ENCODE peak calls at places on chromosomes 5 and 9, in four cellular contexts. One of them, this sample, is unnamed. For H3K36me3, the result is how much of the 10 kb centered on the place peaks cover.

GRCh38 chr5:10387690-10388089 is 34.2 kb downstream of the MARCHF6 start:
- DNase-seq in neural progenitor cell: no peak
- DNase-seq in GM23338: no peak
- DNase-seq in HCT116: no peak
- DNase-seq in this sample: no peak

GRCh38 chr5:135364416-135365262 is 34.4 kb downstream of the MACROH2A1 start:
- DNase-seq in neural progenitor cell: no peak
- DNase-seq in GM23338: no peak
- DNase-seq in HCT116: no peak
- DNase-seq in this sample: no peak

GRCh38 chr5:36662291-36662851 is 56.0 kb downstream of the SLC1A3 start:
- DNase-seq in GM23338: no peak
- DNase-seq in neural progenitor cell: peak
- DNase-seq in HCT116: no peak
- DNase-seq in this sample: no peak

GRCh38 chr5:95530441-95530840 is 24.3 kb downstream of the SKIC3 start:
- DNase-seq in HCT116: no peak
- DNase-seq in neural progenitor cell: no peak
- DNase-seq in GM23338: peak
- DNase-seq in this sample: peak

GRCh38 chr9:77712533-77713130 is 64.5 kb upstream of the GNA14 start:
- DNase-seq in neural progenitor cell: no peak
- DNase-seq in GM23338: no peak
- DNase-seq in HCT116: no peak
- DNase-seq in this sample: peak

GRCh38 chr5:82544004-82544403 is 265.9 kb upstream of the RPS23 start:
- DNase-seq in neural progenitor cell: no peak
- DNase-seq in GM23338: peak
- DNase-seq in HCT116: no peak
- DNase-seq in this sample: no peak

GRCh38 chr5:447501-447900 is 4.5 kb downstream of the EXOC3 start:
- DNase-seq in GM23338: no peak
- DNase-seq in HCT116: no peak
- DNase-seq in neural progenitor cell: no peak
- DNase-seq in this sample: no peak

GRCh38 chr9:133203506-133204075 is 5.5 kb downstream of the OBP2B start:
- DNase-seq in HCT116: no peak
- DNase-seq in neural progenitor cell: no peak
- DNase-seq in GM23338: no peak
- DNase-seq in this sample: no peak

GRCh38 chr9:6877671-6878161 is 119.9 kb downstream of the KDM4C start:
- DNase-seq in neural progenitor cell: no peak
- DNase-seq in GM23338: no peak
- DNase-seq in HCT116: no peak
- DNase-seq in this sample: no peak

GRCh38 chr9:131875828-131876485 is 136.1 kb upstream of the RAPGEF1 start:
- DNase-seq in HCT116: no peak
- DNase-seq in GM23338: no peak
- DNase-seq in neural progenitor cell: no peak
- DNase-seq in this sample: no peak

GRCh38 chr5:28305891-28306290 is 1267.5 kb upstream of the CDH9 start:
- DNase-seq in HCT116: no peak
- DNase-seq in neural progenitor cell: no peak
- DNase-seq in GM23338: no peak
- DNase-seq in this sample: no peak

GRCh38 chr9:3528466-3528865 is 2.7 kb upstream of the RFX3 start:
- DNase-seq in neural progenitor cell: no peak
- DNase-seq in GM23338: no peak
- DNase-seq in HCT116: no peak
- DNase-seq in this sample: no peak

GRCh38 chr5:140481758-140482157 is 65.7 kb upstream of the EIF4EBP3 start:
- DNase-seq in HCT116: no peak
- DNase-seq in GM23338: no peak
- DNase-seq in neural progenitor cell: no peak
- DNase-seq in this sample: no peak

GRCh38 chr9:69089082-69089481 is 53.5 kb downstream of the FXN start:
- DNase-seq in GM23338: no peak
- DNase-seq in HCT116: no peak
- DNase-seq in neural progenitor cell: no peak
- DNase-seq in this sample: no peak

GRCh38 chr9:22170162-22170932 is 161.2 kb upstream of the CDKN2B start:
- DNase-seq in GM23338: no peak
- DNase-seq in neural progenitor cell: no peak
- DNase-seq in HCT116: no peak
- DNase-seq in this sample: no peak

DNA sequence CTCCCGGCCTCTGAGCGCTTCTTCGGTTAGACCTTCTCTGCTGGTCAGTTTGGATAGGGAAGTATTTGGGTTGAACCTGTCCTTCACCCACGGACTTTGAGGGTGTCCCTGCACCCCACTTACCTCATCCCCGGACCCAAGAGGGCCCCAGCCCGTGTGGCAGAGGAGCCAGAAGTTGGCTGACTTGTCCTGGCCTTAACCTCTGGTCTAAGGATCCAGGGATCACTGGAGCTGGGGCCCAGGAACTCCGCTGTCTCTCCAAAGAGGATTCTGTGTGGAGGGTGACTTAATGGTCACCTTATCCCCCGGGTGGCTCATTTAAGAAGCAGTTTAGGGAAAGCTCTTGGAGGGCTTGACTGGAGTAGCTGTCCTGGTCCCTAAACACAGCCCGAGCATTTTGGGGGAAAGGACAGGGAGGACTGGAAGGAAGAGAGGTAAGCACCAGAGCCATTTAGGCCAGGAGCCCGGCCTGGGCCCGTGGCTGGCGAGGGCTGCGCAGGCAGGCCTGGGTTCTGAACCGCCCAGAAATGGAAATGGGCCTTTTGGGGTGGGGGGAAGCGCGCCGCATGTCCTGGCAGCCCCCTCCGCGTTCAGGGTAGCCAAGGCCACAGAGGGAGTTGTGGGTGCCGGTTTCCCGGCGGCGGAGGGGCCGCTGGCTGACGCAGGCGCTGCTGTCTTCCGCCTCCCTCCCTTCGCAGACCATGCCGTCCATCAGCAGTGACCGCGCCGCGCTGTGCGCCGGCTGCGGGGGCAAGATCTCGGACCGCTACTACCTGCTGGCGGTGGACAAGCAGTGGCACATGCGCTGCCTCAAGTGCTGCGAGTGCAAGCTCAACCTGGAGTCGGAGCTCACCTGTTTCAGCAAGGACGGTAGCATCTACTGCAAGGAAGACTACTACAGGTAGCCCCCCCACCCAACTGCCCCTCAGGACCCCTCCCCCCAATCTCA is 2.0 kb downstream of the LHX2 start:
- DNase-seq in neural progenitor cell: peak
- DNase-seq in HCT116: no peak
- DNase-seq in GM23338: peak
- DNase-seq in this sample: no peak
- TF ChIP-seq EZH2 in neural progenitor cell: no peak
- TF ChIP-seq EZH2 in HCT116: no peak
- TF ChIP-seq EZH2 in GM23338: peak
- TF ChIP-seq EZH2 in this sample: peak

DNA sequence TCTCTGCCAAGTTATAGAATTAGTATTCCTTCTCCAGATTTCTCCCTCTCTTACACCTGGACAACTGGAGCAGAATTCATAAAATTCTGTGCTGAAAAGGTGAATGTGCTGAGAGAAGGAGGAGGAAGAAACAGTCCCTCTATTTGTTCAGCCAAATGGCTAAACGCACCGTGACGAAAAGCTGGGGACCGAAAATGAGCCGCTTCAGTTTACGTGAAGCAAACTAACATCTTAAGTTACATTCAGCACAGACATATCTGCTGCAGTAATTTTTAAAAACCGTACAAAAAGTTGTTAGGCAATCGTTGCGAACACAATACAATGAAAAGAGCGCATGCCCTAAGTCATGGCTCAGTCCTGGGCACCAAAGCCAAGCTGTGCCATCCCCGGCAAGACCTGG is 46.5 kb downstream of the FAM240B start:
- DNase-seq in neural progenitor cell: no peak
- DNase-seq in GM23338: no peak
- DNase-seq in HCT116: no peak
- DNase-seq in this sample: no peak
- TF ChIP-seq EZH2phosphoT487 in neural progenitor cell: no peak
- TF ChIP-seq EZH2phosphoT487 in GM23338: no peak
- TF ChIP-seq EZH2phosphoT487 in HCT116: no peak
- TF ChIP-seq EZH2phosphoT487 in this sample: no peak

GRCh38 chr5:176529824-176530195 is 7.4 kb downstream of the RNF44 start:
- DNase-seq in neural progenitor cell: no peak
- DNase-seq in GM23338: no peak
- DNase-seq in HCT116: no peak
- DNase-seq in this sample: no peak
- H3K36me3 ChIP-seq in neural progenitor cell: under half
- H3K36me3 ChIP-seq in GM23338: under half
- H3K36me3 ChIP-seq in HCT116: under half
- H3K36me3 ChIP-seq in this sample: under half

GRCh38 chr5:156892223-156892622 is 42.1 kb downstream of the PPP1R2B start:
- DNase-seq in HCT116: no peak
- DNase-seq in GM23338: peak
- DNase-seq in neural progenitor cell: no peak
- DNase-seq in this sample: no peak
- TF ChIP-seq EZH2 in HCT116: no peak
- TF ChIP-seq EZH2 in GM23338: no peak
- TF ChIP-seq EZH2 in neural progenitor cell: no peak
- TF ChIP-seq EZH2 in this sample: no peak

GRCh38 chr5:147234098-147234824 is 565 bp upstream of the STK32A start:
- DNase-seq in HCT116: no peak
- DNase-seq in neural progenitor cell: peak
- DNase-seq in GM23338: peak
- DNase-seq in this sample: peak
- TF ChIP-seq EZH2phosphoT487 in HCT116: no peak
- TF ChIP-seq EZH2phosphoT487 in neural progenitor cell: no peak
- TF ChIP-seq EZH2phosphoT487 in GM23338: no peak
- TF ChIP-seq EZH2phosphoT487 in this sample: no peak

GRCh38 chr9:135820661-135821060 is 86.7 kb downstream of the CAMSAP1 start:
- DNase-seq in HCT116: no peak
- DNase-seq in GM23338: no peak
- DNase-seq in neural progenitor cell: no peak
- DNase-seq in this sample: no peak
- H3K36me3 ChIP-seq in HCT116: half or more
- H3K36me3 ChIP-seq in GM23338: under half
- H3K36me3 ChIP-seq in neural progenitor cell: under half
- H3K36me3 ChIP-seq in this sample: under half

GRCh38 chr9:38373679-38374078 is 18.8 kb upstream of the ALDH1B1 start:
- DNase-seq in GM23338: no peak
- DNase-seq in HCT116: no peak
- DNase-seq in neural progenitor cell: no peak
- DNase-seq in this sample: no peak

GRCh38 chr9:38371495-38371894 is 21.0 kb upstream of the ALDH1B1 start:
- DNase-seq in neural progenitor cell: peak
- DNase-seq in HCT116: peak
- DNase-seq in GM23338: no peak
- DNase-seq in this sample: peak

GRCh38 chr9:38375572-38375963 is 16.9 kb upstream of the ALDH1B1 start:
- DNase-seq in neural progenitor cell: no peak
- DNase-seq in HCT116: no peak
- DNase-seq in GM23338: no peak
- DNase-seq in this sample: no peak

GRCh38 chr9:38374847-38375571 is 17.5 kb upstream of the ALDH1B1 start:
- DNase-seq in neural progenitor cell: no peak
- DNase-seq in GM23338: no peak
- DNase-seq in HCT116: no peak
- DNase-seq in this sample: no peak

GRCh38 chr9:38372685-38373619 is 19.6 kb upstream of the ALDH1B1 start:
- DNase-seq in GM23338: no peak
- DNase-seq in HCT116: no peak
- DNase-seq in neural progenitor cell: no peak
- DNase-seq in this sample: no peak
- TF ChIP-seq EZH2 in GM23338: no peak
- TF ChIP-seq EZH2 in HCT116: no peak
- TF ChIP-seq EZH2 in neural progenitor cell: no peak
- TF ChIP-seq EZH2 in this sample: no peak

GRCh38 chr5:178113141-178113787 is at the start of gene N4BP3:
- DNase-seq in GM23338: peak
- DNase-seq in neural progenitor cell: peak
- DNase-seq in HCT116: peak
- DNase-seq in this sample: peak
- TF ChIP-seq EZH2phosphoT487 in GM23338: no peak
- TF ChIP-seq EZH2phosphoT487 in neural progenitor cell: no peak
- TF ChIP-seq EZH2phosphoT487 in HCT116: no peak
- TF ChIP-seq EZH2phosphoT487 in this sample: no peak